ENCODE peak calls at places on chromosomes 7 and 10, in ten cellular contexts. Y is stimulated activated CD8-positive, alpha-beta memory T cell treated with anti-CD3 and anti-CD28 coated beads, Interleukin-15, amount 100 ng/mL, for 24 hours; N is cardiac muscle cell; W is HFFc6; D is uterus; E is astrocyte; O is RWPE1; K is mesendoderm; M is fibroblast of lung; P is NCI-H1417. J is an unnamed sample.

GRCh38 chr7:38317457-38318037 is 44.1 kb upstream of the TARP start:
- DNase-seq in Y (no peak), N (no peak), W (no peak), D (no peak), E (no peak), O (no peak), K (peak; percentile 37), M (no peak), P (no peak), J (no peak)

GRCh38 chr7:96669812-96670211 is 39.8 kb downstream of the SEM1 start:
- DNase-seq in Y (no peak), N (no peak), W (no peak), D (no peak), E (no peak), O (peak; percentile 19), K (no peak), M (no peak), P (peak; percentile 27), J (no peak)

GRCh38 chr10:3754727-3755439 is 30.1 kb downstream of the KLF6 start:
- DNase-seq in Y (no peak), N (peak; percentile 97), W (peak; percentile 85), D (peak; percentile 77), E (peak; percentile 98), O (peak; percentile 90), K (peak; percentile 47), M (peak; percentile 91), P (no peak), J (no peak)

GRCh38 chr10:90197766-90198165 is 496.4 kb downstream of the KIF20B start:
- DNase-seq in Y (no peak), N (peak; percentile 43), W (no peak), D (no peak), E (peak; percentile 78), O (peak; percentile 36), K (no peak), M (peak; percentile 74), P (no peak), J (no peak)

GRCh38 chr7:45052011-45052410 is 36.8 kb downstream of the NACAD start:
- DNase-seq in Y (no peak), N (no peak), W (no peak), D (no peak), E (no peak), O (no peak), K (peak; percentile 97), M (no peak), P (no peak), J (no peak)

GRCh38 chr7:45598697-45599520 is 24.7 kb downstream of the ADCY1 start:
- DNase-seq in Y (no peak), N (no peak), W (no peak), D (no peak), E (no peak), O (no peak), K (no peak), M (no peak), P (no peak), J (no peak)

GRCh38 chr7:151924001-151924400 is 32.2 kb upstream of the GALNTL5 start:
- DNase-seq in Y (no peak), N (no peak), W (no peak), D (no peak), E (no peak), O (no peak), K (no peak), M (no peak), P (no peak), J (no peak)

GRCh38 chr10:11260136-11260535 is 242.5 kb downstream of the CELF2 start:
- DNase-seq in Y (no peak), N (no peak), W (no peak), D (no peak), E (no peak), O (no peak), K (peak; percentile 5), M (no peak), P (no peak), J (peak; percentile 83)

GRCh38 chr7:38382627-38383026 is 109.2 kb upstream of the TARP start:
- DNase-seq in Y (no peak), N (peak; percentile 66), W (peak; percentile 73), D (no peak), E (peak; percentile 80), O (no peak), K (no peak), M (no peak), P (no peak), J (peak; percentile 29)

GRCh38 chr10:34854147-34854601 is 39.1 kb upstream of the PARD3 start:
- DNase-seq in Y (no peak), N (peak; percentile 71), W (peak; percentile 60), D (peak; percentile 33), E (peak; percentile 51), O (no peak), K (no peak), M (peak; percentile 62), P (no peak), J (peak; percentile 37)

GRCh38 chr10:49113741-49114141 is 1.6 kb downstream of the VSTM4 start:
- DNase-seq in Y (no peak), N (no peak), W (no peak), D (no peak), E (peak; percentile 4), O (no peak), K (no peak), M (no peak), P (no peak), J (no peak)

GRCh38 chr10:93589648-93590562 is 11.1 kb downstream of the RBP4 start:
- DNase-seq in Y (no peak), N (no peak), W (no peak), D (no peak), E (no peak), O (no peak), K (no peak), M (no peak), P (no peak), J (no peak)

GRCh38 chr10:24515481-24515880 is 208.2 kb downstream of the ARHGAP21 start:
- DNase-seq in Y (no peak), N (no peak), W (no peak), D (no peak), E (no peak), O (no peak), K (no peak), M (no peak), P (no peak), J (no peak)

GRCh38 chr10:85615556-85615955 is 751.0 kb downstream of the GRID1 start:
- DNase-seq in Y (no peak), N (no peak), W (no peak), D (no peak), E (no peak), O (no peak), K (no peak), M (no peak), P (no peak), J (no peak)

GRCh38 chr7:57424515-57425238 is 25.3 kb upstream of the ZNF716 start:
- DNase-seq in Y (no peak), N (no peak), W (no peak), D (no peak), E (no peak), O (no peak), K (no peak), M (no peak), P (no peak), J (no peak)

GRCh38 chr10:5105626-5106025 is 11.4 kb downstream of the AKR1C3 start:
- DNase-seq in Y (no peak), N (no peak), W (no peak), D (no peak), E (no peak), O (no peak), K (no peak), M (no peak), P (no peak), J (no peak)

GRCh38 chr7:30682131-30683083 is at the start of gene CRHR2:
- DNase-seq in Y (no peak), N (no peak), W (no peak), D (no peak), E (no peak), O (no peak), K (no peak), M (no peak), P (peak; percentile 78), J (no peak)

GRCh38 chr7:79290841-79291497 is 162.5 kb downstream of the MAGI2 start:
- DNase-seq in Y (no peak), N (peak; percentile 6), W (peak; percentile 35), D (no peak), E (peak; percentile 49), O (peak; percentile 34), K (no peak), M (peak; percentile 41), P (no peak), J (no peak)

GRCh38 chr10:48480397-48481374 is 124.2 kb downstream of the ARHGAP22 start:
- DNase-seq in Y (no peak), N (no peak), W (no peak), D (no peak), E (no peak), O (no peak), K (no peak), M (peak; percentile 15), P (no peak), J (peak; percentile 14)

GRCh38 chr7:98162758-98163157 is 48.5 kb upstream of the BHLHA15 start:
- DNase-seq in Y (no peak), N (no peak), W (no peak), D (no peak), E (no peak), O (no peak), K (no peak), M (no peak), P (no peak), J (no peak)

GRCh38 chr7:46932656-46933424 is 649.1 kb downstream of the TNS3 start:
- DNase-seq in Y (no peak), N (peak; percentile 98), W (peak; percentile 90), D (peak; percentile 87), E (peak; percentile 95), O (peak; percentile 68), K (peak; percentile 68), M (peak; percentile 99), P (no peak), J (peak; percentile 68)

GRCh38 chr7:12256025-12256570 is 45.0 kb downstream of the TMEM106B start:
- DNase-seq in Y (no peak), N (no peak), W (no peak), D (no peak), E (peak; percentile 64), O (no peak), K (no peak), M (peak; percentile 2), P (no peak), J (no peak)

GRCh38 chr7:155694846-155695245 is 50.4 kb downstream of the RBM33 start:
- DNase-seq in Y (no peak), N (peak; percentile 19), W (no peak), D (no peak), E (peak; percentile 60), O (no peak), K (no peak), M (peak; percentile 33), P (no peak), J (no peak)

GRCh38 chr10:112721080-112721698 is 228.9 kb upstream of the TCF7L2 start:
- DNase-seq in Y (no peak), N (peak; percentile 69), W (peak; percentile 53), D (no peak), E (no peak), O (peak; percentile 53), K (peak; percentile 60), M (peak; percentile 61), P (no peak), J (peak; percentile 26)

GRCh38 chr10:43377393-43377883 is 6.0 kb downstream of the FXYD4 start:
- DNase-seq in Y (no peak), N (no peak), W (no peak), D (no peak), E (no peak), O (no peak), K (peak; percentile 82), M (no peak), P (no peak), J (no peak)

GRCh38 chr7:99971242-99971641 is 4.6 kb downstream of the AZGP1 start:
- DNase-seq in Y (no peak), N (no peak), W (no peak), D (no peak), E (no peak), O (no peak), K (no peak), M (no peak), P (no peak), J (no peak)

GRCh38 chr7:114901771-114902170 is 20.1 kb upstream of the MDFIC start:
- DNase-seq in Y (no peak), N (peak; percentile 61), W (peak; percentile 30), D (no peak), E (peak; percentile 83), O (no peak), K (peak; percentile 40), M (no peak), P (no peak), J (no peak)